ENCODE peak calls at places on chromosomes 1 and 21, in eight cellular contexts. Q, F, N, J, V, Z, G and O are unnamed samples.

GRCh38 chr1:84929581-84929980 is 36.6 kb upstream of the LPAR3 start:
- DNase-seq in Q (no peak), F (no peak), V (no peak), G (no peak), N (no peak), Z (no peak), J (no peak), O (no peak)

GRCh38 chr1:153538315-153538821 is 2.4 kb downstream of the S100A5 start:
- DNase-seq in G (peak), F (no peak), N (no peak), V (peak), J (peak), Z (no peak), Q (no peak), O (peak)

GRCh38 chr1:152505083-152505482 is 5.5 kb upstream of the LCE5A start:
- DNase-seq in G (no peak), J (no peak), N (no peak), Z (no peak), V (no peak), Q (no peak), F (no peak), O (no peak)

GRCh38 chr1:59017501-59018231 is 233.8 kb upstream of the JUN start:
- DNase-seq in G (peak), F (no peak), N (no peak), Q (no peak), Z (no peak), J (no peak), V (no peak), O (no peak)

GRCh38 chr1:30758785-30759380 is 1.3 kb upstream of the LAPTM5 start:
- DNase-seq in G (peak), Q (no peak), Z (no peak), V (no peak), J (peak), F (no peak), N (no peak), O (no peak)

GRCh38 chr1:156623946-156624813 is 5.0 kb downstream of the HAPLN2 start:
- DNase-seq in Q (peak), Z (peak), F (peak), J (peak), G (peak), N (no peak), V (peak), O (peak)

GRCh38 chr1:169106921-169107672 is 607 bp downstream of the ATP1B1 start:
- DNase-seq in V (no peak), J (no peak), N (no peak), Q (peak), F (peak), G (peak), Z (no peak), O (peak)

GRCh38 chr1:42891471-42891870 is 45.1 kb downstream of the ZNF691 start:
- DNase-seq in Z (no peak), Q (no peak), J (no peak), F (peak), N (no peak), V (no peak), G (no peak), O (no peak)

GRCh38 chr1:58870298-58870676 is 86.4 kb upstream of the JUN start:
- DNase-seq in Z (no peak), V (no peak), G (no peak), F (no peak), N (no peak), J (no peak), Q (no peak), O (no peak)

GRCh38 chr1:48688102-48688760 is 88.5 kb downstream of the BEND5 start:
- DNase-seq in F (no peak), N (no peak), Q (no peak), J (peak), Z (no peak), G (no peak), V (no peak), O (no peak)

GRCh38 chr21:42466700-42467612 is 29.1 kb downstream of the RSPH1 start:
- DNase-seq in G (peak), Z (no peak), V (no peak), N (no peak), J (peak), F (peak), Q (no peak), O (no peak)

GRCh38 chr1:24096737-24097103 is 15.2 kb downstream of the MYOM3 start:
- DNase-seq in Q (no peak), J (no peak), G (no peak), N (no peak), F (no peak), V (no peak), Z (no peak), O (no peak)

GRCh38 chr21:41755934-41756773 is 10.7 kb downstream of the RIPK4 start:
- DNase-seq in Z (no peak), Q (no peak), J (no peak), G (peak), F (no peak), N (no peak), V (peak), O (no peak)

GRCh38 chr1:78005755-78006154 is 1.0 kb downstream of the DNAJB4 start:
- DNase-seq in G (peak), Z (no peak), N (no peak), V (no peak), J (no peak), F (peak), Q (no peak), O (no peak)

GRCh38 chr1:26694597-26695416 is 1.0 kb upstream of the ARID1A start:
- DNase-seq in Z (no peak), Q (no peak), J (no peak), F (no peak), V (no peak), N (no peak), G (peak), O (no peak)

GRCh38 chr1:79304131-79304530 is 297.6 kb upstream of the ADGRL4 start:
- DNase-seq in F (no peak), Q (no peak), J (no peak), Z (no peak), G (no peak), N (no peak), V (no peak), O (no peak)

GRCh38 chr1:39650431-39650830 is 11.0 kb upstream of the HEYL start:
- DNase-seq in G (peak), N (no peak), V (no peak), J (no peak), Q (no peak), Z (no peak), F (no peak), O (no peak)

GRCh38 chr1:234617135-234617985 is 7.4 kb upstream of the IRF2BP2 start:
- DNase-seq in G (peak), Q (no peak), N (no peak), V (no peak), Z (no peak), J (no peak), F (no peak), O (no peak)